ENCODE peak calls at places on chromosomes 12 and 14, in four cellular contexts. M is CD4-positive, alpha-beta T cell; G is PC-9; Q is cardiac muscle cell. V is an unnamed sample.

GRCh38 chr12:6384499-6385436 is 806 bp downstream of the LTBR start:
- DNase-seq in M (no peak), G (no peak), Q (no peak), V (no peak)

GRCh38 chr14:101476931-101477553 is 84.3 kb upstream of the DIO3 start:
- DNase-seq in M (no peak), G (peak; percentile 100), Q (no peak), V (peak; percentile 53)

GRCh38 chr12:116236986-116237385 is 40.5 kb downstream of the MED13L start:
- DNase-seq in M (no peak), G (no peak), Q (no peak), V (no peak)

GRCh38 chr12:14942532-14942931 is 4.2 kb upstream of the ERP27 start:
- DNase-seq in M (no peak), G (no peak), Q (no peak), V (no peak)

GRCh38 chr14:65496178-65496993 is 83.9 kb downstream of the FUT8 start:
- DNase-seq in M (no peak), G (no peak), Q (peak; percentile 36), V (no peak)

GRCh38 chr12:2324375-2324774 is 271.6 kb downstream of the CACNA1C start:
- DNase-seq in M (no peak), G (no peak), Q (no peak), V (no peak)

GRCh38 chr12:57579677-57580465 is 11.1 kb upstream of the PIP4K2C start:
- DNase-seq in M (no peak), G (no peak), Q (no peak), V (no peak)

GRCh38 chr12:13000935-13001724 is 1.1 kb upstream of the HEBP1 start:
- DNase-seq in M (peak; percentile 23), G (peak; percentile 56), Q (peak; percentile 72), V (peak; percentile 64)

GRCh38 chr12:130776857-130777339 is 60.8 kb upstream of the RIMBP2 start:
- DNase-seq in M (no peak), G (no peak), Q (no peak), V (no peak)

GRCh38 chr12:106239951-106240335 is 7.9 kb downstream of the CKAP4 start:
- DNase-seq in M (no peak), G (no peak), Q (no peak), V (no peak)

GRCh38 chr12:11779286-11779685 is 129.8 kb downstream of the ETV6 start:
- DNase-seq in M (no peak), G (no peak), Q (peak; percentile 85), V (no peak)

GRCh38 chr14:69716483-69717187 is 50.3 kb upstream of the SRSF5 start:
- DNase-seq in M (no peak), G (no peak), Q (peak; percentile 96), V (no peak)

GRCh38 chr14:63510538-63510937 is 32.6 kb downstream of the PPP2R5E start:
- DNase-seq in M (no peak), G (no peak), Q (no peak), V (no peak)

GRCh38 chr12:23221066-23221465 is 596.1 kb downstream of the ETNK1 start:
- DNase-seq in M (no peak), G (no peak), Q (no peak), V (no peak)

GRCh38 chr14:61403411-61403810 is 82.0 kb downstream of the PRKCH start:
- DNase-seq in M (no peak), G (no peak), Q (no peak), V (no peak)

GRCh38 chr14:101231828-101232227 is 328.3 kb upstream of the RTL1 start:
- DNase-seq in M (no peak), G (no peak), Q (no peak), V (no peak)

GRCh38 chr12:109951136-109951535 is 45.0 kb downstream of the GIT2 start:
- DNase-seq in M (no peak), G (peak; percentile 94), Q (peak; percentile 85), V (no peak)

GRCh38 chr12:109723311-109723791 is 9.7 kb downstream of the FAM222A start:
- DNase-seq in M (no peak), G (no peak), Q (no peak), V (no peak)

GRCh38 chr14:23568021-23568599 is 519 bp upstream of the AP1G2 start:
- DNase-seq in M (no peak), G (no peak), Q (no peak), V (no peak)

GRCh38 chr14:23570806-23571483 is 3.4 kb upstream of the AP1G2 start:
- DNase-seq in M (no peak), G (no peak), Q (no peak), V (no peak)

GRCh38 chr14:23568600-23569310 is 1.2 kb upstream of the AP1G2 start:
- DNase-seq in M (no peak), G (no peak), Q (no peak), V (no peak)

GRCh38 chr14:23567186-23568020 is at the start of gene AP1G2:
- DNase-seq in M (peak; percentile 89), G (peak; percentile 71), Q (peak; percentile 86), V (peak; percentile 75)

GRCh38 chr14:23569443-23570151 is 2.0 kb upstream of the AP1G2 start:
- DNase-seq in M (no peak), G (peak; percentile 85), Q (peak; percentile 25), V (no peak)
- TF ChIP-seq CTCF in M (no peak), G (peak; percentile 47), Q (no peak), V (peak; percentile 31)

DNA sequence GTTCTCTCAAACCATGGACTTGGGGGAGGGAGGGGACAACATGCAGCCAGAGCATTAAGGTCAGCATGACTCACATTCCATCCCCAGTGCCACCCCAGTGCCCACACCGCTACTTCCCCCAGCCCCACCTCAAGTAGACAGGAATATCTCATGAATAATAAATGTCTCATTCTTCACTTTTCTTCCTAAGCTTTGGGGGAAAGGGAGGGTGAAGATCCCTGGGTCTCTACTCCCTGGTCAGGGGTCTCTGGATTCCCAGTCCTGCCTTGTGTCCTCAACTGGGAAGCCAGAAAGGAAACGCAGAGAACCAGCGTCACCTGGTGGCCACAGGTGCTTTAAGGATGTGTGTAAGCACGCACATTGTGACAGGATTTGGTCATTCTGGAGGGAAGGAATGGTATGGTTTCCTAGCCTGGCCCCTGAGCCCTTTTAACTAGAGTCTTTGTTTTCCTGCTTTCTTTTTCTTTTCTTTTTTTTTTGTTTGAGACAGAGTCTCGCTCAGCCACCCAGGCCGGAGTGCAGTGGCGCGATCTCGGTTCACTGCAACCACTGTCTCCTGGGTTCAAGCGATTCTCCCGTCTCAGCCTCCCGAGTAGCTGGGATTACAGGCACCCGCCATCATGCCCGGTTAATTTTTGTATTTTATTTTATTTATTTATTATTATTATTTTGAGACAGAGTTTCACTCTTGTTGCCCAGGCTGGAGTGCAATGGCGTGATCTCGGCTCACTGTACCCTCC is 3.4 kb downstream of the GPR84 start:
- DNase-seq in M (peak; percentile 47), G (peak; percentile 52), Q (peak; percentile 86), V (peak; percentile 79)
- TF ChIP-seq CTCF in M (peak; percentile 72), G (peak; percentile 89), Q (peak; percentile 81), V (peak; percentile 94)

DNA sequence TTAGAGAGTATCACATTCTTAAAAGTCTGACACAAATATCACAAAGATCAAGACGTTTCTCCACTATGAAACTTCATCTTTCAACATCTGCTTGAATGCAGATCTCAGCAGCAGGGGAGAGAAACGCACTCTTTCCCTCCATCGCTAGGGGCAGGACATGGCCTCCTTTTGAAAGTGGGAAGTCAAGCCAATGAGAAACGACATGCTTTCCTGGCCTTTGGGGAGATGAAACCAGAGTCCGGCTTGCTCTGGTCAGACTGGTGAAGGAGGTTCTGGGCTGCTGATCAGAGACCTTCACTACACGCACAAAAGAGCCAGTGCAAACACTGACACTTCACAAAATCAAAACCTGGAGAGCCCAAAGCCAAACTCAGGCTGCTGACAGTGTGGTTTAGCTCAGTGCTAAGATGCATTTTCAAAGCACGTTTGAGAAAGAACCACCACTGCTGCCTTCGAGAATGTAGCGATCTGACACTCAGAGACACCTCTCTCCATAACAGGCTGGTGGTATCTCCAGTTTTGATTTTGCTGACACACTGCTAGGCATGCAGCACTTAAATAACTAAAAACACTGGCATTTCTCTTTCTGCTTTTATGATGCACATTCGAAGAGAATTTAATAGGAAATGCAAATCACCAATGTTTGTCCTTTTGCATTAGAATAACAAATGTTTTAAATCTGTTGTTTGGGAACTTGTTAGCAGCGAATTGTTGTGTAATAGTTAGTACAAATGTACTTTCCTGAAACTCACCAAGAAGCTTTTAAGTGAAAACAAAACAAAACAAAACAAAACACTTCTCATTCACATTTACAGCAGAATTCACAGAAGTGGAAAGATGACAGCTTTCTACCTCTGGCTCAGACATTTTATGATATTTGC is 93.9 kb upstream of the OVCH1 start:
- DNase-seq in M (no peak), G (no peak), Q (peak; percentile 70), V (no peak)
- TF ChIP-seq CTCF in M (no peak), G (no peak), Q (peak; percentile 64), V (peak; percentile 58)

GRCh38 chr12:111155521-111155920 is 213.4 kb downstream of the PHETA1 start:
- DNase-seq in M (no peak), G (no peak), Q (no peak), V (no peak)

GRCh38 chr12:111155020-111155419 is 213.9 kb downstream of the PHETA1 start:
- DNase-seq in M (no peak), G (no peak), Q (no peak), V (no peak)

GRCh38 chr12:111157486-111157885 is 211.4 kb downstream of the PHETA1 start:
- DNase-seq in M (no peak), G (no peak), Q (no peak), V (no peak)

GRCh38 chr12:111154180-111154579 is 214.7 kb downstream of the PHETA1 start:
- DNase-seq in M (no peak), G (no peak), Q (no peak), V (no peak)

DNA sequence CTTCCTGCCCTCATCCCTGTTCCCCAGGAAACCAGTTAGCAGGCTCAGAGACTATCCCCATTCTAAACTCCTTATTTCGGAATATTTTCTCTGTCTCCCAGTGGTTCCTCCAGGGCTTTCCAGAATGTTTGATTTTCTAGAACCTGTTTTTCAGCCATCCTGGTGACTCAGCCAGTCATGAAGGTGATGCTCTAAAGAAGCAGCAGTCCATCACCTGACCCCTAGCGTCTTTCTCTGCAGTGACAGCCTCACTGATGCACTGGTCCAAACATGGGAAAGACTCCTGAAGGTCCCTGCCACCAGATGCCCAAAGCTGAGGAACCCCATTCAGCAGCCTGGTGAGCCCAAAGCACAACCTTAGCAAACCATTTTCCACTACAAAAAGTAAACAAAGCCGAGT is 212.6 kb downstream of the PHETA1 start:
- DNase-seq in M (no peak), G (peak; percentile 44), Q (no peak), V (no peak)
- TF ChIP-seq CTCF in M (no peak), G (peak; percentile 49), Q (no peak), V (no peak)

GRCh38 chr12:40315375-40315774 is 90.6 kb downstream of the LRRK2 start:
- DNase-seq in M (no peak), G (no peak), Q (no peak), V (no peak)

GRCh38 chr12:40313928-40314327 is 89.1 kb downstream of the LRRK2 start:
- DNase-seq in M (no peak), G (no peak), Q (no peak), V (no peak)

GRCh38 chr12:40312196-40312595 is 87.4 kb downstream of the LRRK2 start:
- DNase-seq in M (no peak), G (no peak), Q (no peak), V (no peak)

GRCh38 chr12:40314927-40315326 is 90.1 kb downstream of the LRRK2 start:
- DNase-seq in M (no peak), G (no peak), Q (no peak), V (no peak)

DNA sequence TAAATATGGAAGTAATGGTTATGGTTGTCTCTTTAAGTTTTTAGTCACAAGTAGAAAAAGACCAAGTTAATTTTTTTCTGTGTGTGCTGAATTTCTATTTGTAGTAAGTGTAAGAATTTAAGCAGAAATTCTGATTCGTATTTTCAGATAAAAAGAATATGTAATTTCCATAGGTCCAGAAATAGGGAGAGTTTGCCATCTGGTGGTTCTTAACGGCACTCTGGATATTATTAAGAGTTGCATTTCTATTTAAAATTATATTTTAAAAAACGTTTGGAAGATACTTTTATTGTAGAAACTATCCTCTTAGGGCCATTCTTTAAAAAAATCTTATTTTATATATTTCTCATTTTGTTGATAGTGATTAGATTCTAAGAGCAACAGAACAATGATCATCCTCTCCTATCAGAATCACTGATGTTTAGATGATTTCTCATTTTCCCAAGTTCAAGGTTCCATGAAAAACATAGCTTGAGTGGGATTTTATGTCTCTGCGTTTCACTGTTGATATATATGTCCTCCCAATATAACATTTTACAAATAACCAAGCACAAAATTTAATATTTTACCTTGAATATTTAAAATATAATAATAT is 88.3 kb downstream of the LRRK2 start:
- DNase-seq in M (no peak), G (no peak), Q (peak; percentile 40), V (no peak)
- TF ChIP-seq CTCF in M (no peak), G (peak; percentile 72), Q (peak; percentile 46), V (peak; percentile 62)